ENCODE peak calls at places on chromosomes 7 and 10, in seven cellular contexts. One of them, this sample, is unnamed.
A peak's percentile ranks its signal among the peaks of the same experiment; 100 is the strongest.

GRCh38 chr7:29288534-29289091 is 94.0 kb downstream of the CHN2 start:
- DNase-seq in lower leg skin: no peak
- DNase-seq in bronchial epithelial cell: no peak
- DNase-seq in neural progenitor cell: peak; percentile 89
- DNase-seq in tibial nerve: no peak
- DNase-seq in kidney: no peak
- DNase-seq in HFF-Myc: no peak
- DNase-seq in this sample: no peak

GRCh38 chr7:98878365-98879197 is at the start of gene TRRAP:
- DNase-seq in lower leg skin: peak; percentile 92
- DNase-seq in bronchial epithelial cell: peak; percentile 23
- DNase-seq in neural progenitor cell: peak; percentile 92
- DNase-seq in tibial nerve: peak; percentile 28
- DNase-seq in kidney: peak; percentile 91
- DNase-seq in HFF-Myc: no peak
- DNase-seq in this sample: peak; percentile 72

GRCh38 chr7:1749351-1749863 is 79.3 kb downstream of the ELFN1 start:
- DNase-seq in lower leg skin: no peak
- DNase-seq in bronchial epithelial cell: no peak
- DNase-seq in neural progenitor cell: no peak
- DNase-seq in tibial nerve: no peak
- DNase-seq in kidney: peak; percentile 56
- DNase-seq in HFF-Myc: no peak
- DNase-seq in this sample: no peak

GRCh38 chr7:107264723-107265122 is 95.9 kb downstream of the HBP1 start:
- DNase-seq in lower leg skin: no peak
- DNase-seq in bronchial epithelial cell: no peak
- DNase-seq in neural progenitor cell: no peak
- DNase-seq in tibial nerve: no peak
- DNase-seq in kidney: no peak
- DNase-seq in HFF-Myc: no peak
- DNase-seq in this sample: no peak

GRCh38 chr7:80060218-80060806 is 74.3 kb upstream of the GNAI1 start:
- DNase-seq in lower leg skin: no peak
- DNase-seq in bronchial epithelial cell: peak; percentile 80
- DNase-seq in neural progenitor cell: peak; percentile 38
- DNase-seq in tibial nerve: no peak
- DNase-seq in kidney: no peak
- DNase-seq in HFF-Myc: peak; percentile 37
- DNase-seq in this sample: peak; percentile 85

GRCh38 chr10:46228076-46229071 is 58.4 kb upstream of the ANTXRL start:
- DNase-seq in lower leg skin: peak; percentile 93
- DNase-seq in bronchial epithelial cell: peak; percentile 51
- DNase-seq in neural progenitor cell: peak; percentile 88
- DNase-seq in tibial nerve: peak; percentile 56
- DNase-seq in kidney: peak; percentile 76
- DNase-seq in HFF-Myc: peak; percentile 4
- DNase-seq in this sample: peak; percentile 75

GRCh38 chr7:120988591-120989299 is at the start of gene CPED1:
- DNase-seq in lower leg skin: peak; percentile 92
- DNase-seq in bronchial epithelial cell: peak; percentile 48
- DNase-seq in neural progenitor cell: peak; percentile 77
- DNase-seq in tibial nerve: peak; percentile 73
- DNase-seq in kidney: peak; percentile 92
- DNase-seq in HFF-Myc: no peak
- DNase-seq in this sample: peak; percentile 89

GRCh38 chr7:105622114-105622731 is 40.9 kb upstream of the EFCAB10 start:
- DNase-seq in lower leg skin: no peak
- DNase-seq in bronchial epithelial cell: no peak
- DNase-seq in neural progenitor cell: no peak
- DNase-seq in tibial nerve: no peak
- DNase-seq in kidney: no peak
- DNase-seq in HFF-Myc: no peak
- DNase-seq in this sample: no peak

GRCh38 chr7:96676901-96677300 is 32.7 kb downstream of the SEM1 start:
- DNase-seq in lower leg skin: no peak
- DNase-seq in bronchial epithelial cell: no peak
- DNase-seq in neural progenitor cell: no peak
- DNase-seq in tibial nerve: no peak
- DNase-seq in kidney: no peak
- DNase-seq in HFF-Myc: no peak
- DNase-seq in this sample: no peak

GRCh38 chr7:36627836-36628235 is 96.5 kb downstream of the AOAH start:
- DNase-seq in lower leg skin: no peak
- DNase-seq in bronchial epithelial cell: no peak
- DNase-seq in neural progenitor cell: no peak
- DNase-seq in tibial nerve: no peak
- DNase-seq in kidney: no peak
- DNase-seq in HFF-Myc: no peak
- DNase-seq in this sample: no peak

GRCh38 chr10:113020838-113021237 is 70.8 kb downstream of the TCF7L2 start:
- DNase-seq in lower leg skin: no peak
- DNase-seq in bronchial epithelial cell: no peak
- DNase-seq in neural progenitor cell: no peak
- DNase-seq in tibial nerve: no peak
- DNase-seq in kidney: no peak
- DNase-seq in HFF-Myc: no peak
- DNase-seq in this sample: peak; percentile 44

GRCh38 chr7:27174077-27175004 is at the start of gene HOXA10:
- DNase-seq in lower leg skin: peak; percentile 93
- DNase-seq in bronchial epithelial cell: no peak
- DNase-seq in neural progenitor cell: no peak
- DNase-seq in tibial nerve: peak; percentile 61
- DNase-seq in kidney: peak; percentile 92
- DNase-seq in HFF-Myc: no peak
- DNase-seq in this sample: no peak

GRCh38 chr10:31508882-31509281 is 189.9 kb downstream of the ZEB1 start:
- DNase-seq in lower leg skin: no peak
- DNase-seq in bronchial epithelial cell: no peak
- DNase-seq in neural progenitor cell: no peak
- DNase-seq in tibial nerve: no peak
- DNase-seq in kidney: no peak
- DNase-seq in HFF-Myc: no peak
- DNase-seq in this sample: no peak

GRCh38 chr10:34335960-34336359 is 479.1 kb downstream of the PARD3 start:
- DNase-seq in lower leg skin: no peak
- DNase-seq in bronchial epithelial cell: no peak
- DNase-seq in neural progenitor cell: no peak
- DNase-seq in tibial nerve: no peak
- DNase-seq in kidney: no peak
- DNase-seq in HFF-Myc: no peak
- DNase-seq in this sample: no peak

GRCh38 chr7:36313607-36314006 is 76.1 kb upstream of the ANLN start:
- DNase-seq in lower leg skin: no peak
- DNase-seq in bronchial epithelial cell: no peak
- DNase-seq in neural progenitor cell: no peak
- DNase-seq in tibial nerve: no peak
- DNase-seq in kidney: no peak
- DNase-seq in HFF-Myc: no peak
- DNase-seq in this sample: no peak

GRCh38 chr10:34666008-34666700 is 148.9 kb downstream of the PARD3 start:
- DNase-seq in lower leg skin: no peak
- DNase-seq in bronchial epithelial cell: peak; percentile 91
- DNase-seq in neural progenitor cell: peak; percentile 62
- DNase-seq in tibial nerve: no peak
- DNase-seq in kidney: no peak
- DNase-seq in HFF-Myc: peak; percentile 82
- DNase-seq in this sample: peak; percentile 97

DNA sequence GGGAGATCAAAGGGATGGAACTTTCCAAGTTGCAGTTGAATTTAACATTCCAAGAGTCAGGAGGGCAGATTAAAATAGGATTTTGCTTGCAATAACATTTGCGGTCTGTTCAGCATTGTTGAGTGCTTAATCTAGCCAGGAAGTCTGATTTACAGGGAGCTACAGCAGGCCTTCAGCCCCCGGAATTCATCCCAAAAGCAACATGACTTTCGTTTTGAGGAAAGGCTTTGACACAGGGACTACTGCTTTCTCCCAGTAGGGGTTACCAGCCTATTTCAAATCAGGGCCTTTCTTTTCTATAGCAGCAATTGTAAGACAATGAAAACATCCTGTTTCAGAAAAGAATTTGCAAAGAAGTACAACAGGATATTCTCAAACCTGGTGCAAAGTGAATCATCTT is 279.7 kb upstream of the PITRM1 start:
- DNase-seq in lower leg skin: no peak
- DNase-seq in bronchial epithelial cell: no peak
- DNase-seq in neural progenitor cell: peak; percentile 34
- DNase-seq in tibial nerve: no peak
- DNase-seq in kidney: no peak
- DNase-seq in HFF-Myc: peak; percentile 92
- DNase-seq in this sample: peak; percentile 91
- TF ChIP-seq CTCF in lower leg skin: no peak
- TF ChIP-seq CTCF in bronchial epithelial cell: peak; percentile 7
- TF ChIP-seq CTCF in neural progenitor cell: no peak
- TF ChIP-seq CTCF in tibial nerve: peak; percentile 31
- TF ChIP-seq CTCF in kidney: peak; percentile 4
- TF ChIP-seq CTCF in HFF-Myc: peak; percentile 49
- TF ChIP-seq CTCF in this sample: peak; percentile 72

DNA sequence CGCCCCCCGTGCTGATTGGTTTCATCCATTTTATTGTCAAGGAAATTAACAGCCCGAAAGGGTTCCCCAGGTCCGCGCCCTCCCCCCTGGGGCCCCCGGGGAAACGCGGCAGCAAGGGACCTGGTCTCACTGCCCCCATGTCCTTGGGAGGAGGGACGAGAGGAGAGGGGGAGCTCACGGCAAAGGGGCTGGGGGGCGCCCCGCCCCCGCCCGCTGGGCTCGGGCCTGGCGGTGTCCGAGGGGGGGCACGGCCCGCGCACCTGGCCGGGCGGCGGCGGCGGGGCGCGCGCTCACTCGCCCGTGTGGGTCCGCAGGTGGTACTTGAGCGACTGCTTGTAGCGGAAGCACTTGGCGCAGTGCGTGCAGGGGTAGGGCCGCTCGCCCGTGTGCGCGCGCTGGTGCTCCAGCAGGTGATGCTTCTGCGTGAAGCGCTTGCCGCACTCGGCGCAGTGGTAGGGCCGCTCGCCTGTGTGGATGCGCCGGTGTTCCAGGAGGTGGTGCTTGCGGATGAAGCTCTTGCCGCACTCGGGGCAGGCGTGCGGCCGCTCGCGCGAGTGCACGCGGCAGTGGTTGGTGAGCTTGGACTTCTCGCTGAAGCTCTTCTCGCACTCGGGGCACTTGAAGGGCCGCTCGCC is 29.3 kb downstream of the ZNF777 start:
- DNase-seq in lower leg skin: no peak
- DNase-seq in bronchial epithelial cell: no peak
- DNase-seq in neural progenitor cell: no peak
- DNase-seq in tibial nerve: no peak
- DNase-seq in kidney: no peak
- DNase-seq in HFF-Myc: no peak
- DNase-seq in this sample: no peak
- H3K4me3 ChIP-seq in lower leg skin: no peak overlapping the region
- H3K4me3 ChIP-seq in bronchial epithelial cell: no peak overlapping the region
- H3K4me3 ChIP-seq in neural progenitor cell: no peak overlapping the region
- H3K4me3 ChIP-seq in tibial nerve: no peak overlapping the region
- H3K4me3 ChIP-seq in kidney: no peak overlapping the region
- H3K4me3 ChIP-seq in HFF-Myc: no peak overlapping the region
- H3K4me3 ChIP-seq in this sample: no peak overlapping the region

DNA sequence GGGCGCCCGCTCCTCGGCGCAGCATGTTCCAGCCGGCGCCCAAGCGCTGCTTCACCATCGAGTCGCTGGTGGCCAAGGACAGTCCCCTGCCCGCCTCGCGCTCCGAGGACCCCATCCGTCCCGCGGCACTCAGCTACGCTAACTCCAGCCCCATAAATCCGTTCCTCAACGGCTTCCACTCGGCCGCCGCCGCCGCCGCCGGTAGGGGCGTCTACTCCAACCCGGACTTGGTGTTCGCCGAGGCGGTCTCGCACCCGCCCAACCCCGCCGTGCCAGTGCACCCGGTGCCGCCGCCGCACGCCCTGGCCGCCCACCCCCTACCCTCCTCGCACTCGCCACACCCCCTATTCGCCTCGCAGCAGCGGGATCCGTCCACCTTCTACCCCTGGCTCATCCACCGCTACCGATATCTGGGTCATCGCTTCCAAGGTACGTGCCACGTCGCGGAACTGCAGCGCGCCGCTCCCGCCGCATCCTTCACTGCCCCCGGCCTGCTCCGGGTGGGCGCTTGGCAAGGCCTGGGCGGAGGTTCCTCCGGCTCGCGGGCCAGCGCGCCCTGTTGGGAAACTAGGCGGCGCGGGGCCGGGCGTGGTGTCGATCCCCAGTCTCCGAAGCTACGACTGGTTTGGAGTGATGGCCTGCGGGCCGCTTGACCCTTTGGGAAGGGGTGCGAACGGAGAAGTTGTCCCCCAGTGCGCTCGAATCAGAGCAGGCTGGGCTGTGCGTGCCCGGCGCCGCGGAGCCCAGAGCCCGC is 876 bp downstream of the EMX2 start:
- DNase-seq in lower leg skin: peak; percentile 88
- DNase-seq in bronchial epithelial cell: no peak
- DNase-seq in neural progenitor cell: peak; percentile 86
- DNase-seq in tibial nerve: no peak
- DNase-seq in kidney: peak; percentile 81
- DNase-seq in HFF-Myc: no peak
- DNase-seq in this sample: no peak
- TF ChIP-seq CTCF in lower leg skin: no peak
- TF ChIP-seq CTCF in bronchial epithelial cell: no peak
- TF ChIP-seq CTCF in neural progenitor cell: peak; percentile 47
- TF ChIP-seq CTCF in tibial nerve: no peak
- TF ChIP-seq CTCF in kidney: no peak
- TF ChIP-seq CTCF in HFF-Myc: no peak
- TF ChIP-seq CTCF in this sample: no peak

GRCh38 chr10:2982146-2982545 is 85.2 kb upstream of the PFKP start:
- DNase-seq in lower leg skin: no peak
- DNase-seq in bronchial epithelial cell: no peak
- DNase-seq in neural progenitor cell: no peak
- DNase-seq in tibial nerve: no peak
- DNase-seq in kidney: no peak
- DNase-seq in HFF-Myc: no peak
- DNase-seq in this sample: no peak

GRCh38 chr10:2986341-2986933 is 80.9 kb upstream of the PFKP start:
- DNase-seq in lower leg skin: peak; percentile 46
- DNase-seq in bronchial epithelial cell: no peak
- DNase-seq in neural progenitor cell: no peak
- DNase-seq in tibial nerve: peak; percentile 17
- DNase-seq in kidney: peak; percentile 80
- DNase-seq in HFF-Myc: no peak
- DNase-seq in this sample: no peak

GRCh38 chr10:2985729-2986232 is 81.6 kb upstream of the PFKP start:
- DNase-seq in lower leg skin: peak; percentile 42
- DNase-seq in bronchial epithelial cell: peak; percentile 92
- DNase-seq in neural progenitor cell: no peak
- DNase-seq in tibial nerve: no peak
- DNase-seq in kidney: peak; percentile 78
- DNase-seq in HFF-Myc: no peak
- DNase-seq in this sample: no peak

GRCh38 chr10:2987185-2987768 is 80.1 kb upstream of the PFKP start:
- DNase-seq in lower leg skin: no peak
- DNase-seq in bronchial epithelial cell: no peak
- DNase-seq in neural progenitor cell: no peak
- DNase-seq in tibial nerve: no peak
- DNase-seq in kidney: no peak
- DNase-seq in HFF-Myc: no peak
- DNase-seq in this sample: no peak

DNA sequence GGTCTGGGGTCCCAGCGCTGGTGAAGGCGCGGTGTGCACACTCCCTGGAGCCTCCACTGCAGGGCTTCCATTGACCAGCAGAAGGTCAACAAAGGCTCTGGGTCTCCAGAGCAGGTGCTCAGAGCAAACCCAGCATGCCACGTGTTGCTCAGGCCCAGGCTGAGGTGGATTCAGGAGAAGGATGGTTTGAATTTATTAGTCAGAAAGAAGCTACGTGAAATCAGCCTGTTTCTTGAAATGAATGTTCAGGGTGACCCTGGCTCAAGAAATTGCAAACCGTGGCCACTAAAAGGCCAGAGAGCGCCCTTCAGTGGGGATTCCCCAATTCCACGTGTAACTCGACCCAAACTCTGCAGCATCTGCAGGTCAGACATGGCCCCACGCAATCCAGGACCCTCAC is 82.7 kb upstream of the PFKP start:
- DNase-seq in lower leg skin: no peak
- DNase-seq in bronchial epithelial cell: no peak
- DNase-seq in neural progenitor cell: no peak
- DNase-seq in tibial nerve: no peak
- DNase-seq in kidney: no peak
- DNase-seq in HFF-Myc: no peak
- DNase-seq in this sample: no peak
- H3K4me3 ChIP-seq in lower leg skin: no peak overlapping the region
- H3K4me3 ChIP-seq in bronchial epithelial cell: no peak overlapping the region
- H3K4me3 ChIP-seq in neural progenitor cell: no peak overlapping the region
- H3K4me3 ChIP-seq in tibial nerve: no peak overlapping the region
- H3K4me3 ChIP-seq in kidney: no peak overlapping the region
- H3K4me3 ChIP-seq in HFF-Myc: no peak overlapping the region
- H3K4me3 ChIP-seq in this sample: no peak overlapping the region

This sample was measured in fibroblast of pulmonary artery.